ENCODE peak calls at places on chromosomes 13 and 19, in six cellular contexts. B, M, E, F, J and D are unnamed samples.

GRCh38 chr13:83503424-83503823 is 378.9 kb downstream of the SLITRK1 start:
- DNase-seq in B (no peak), F (no peak), M (no peak), E (no peak), J (no peak), D (no peak)

GRCh38 chr19:3440082-3440481 is 40.2 kb downstream of the SMIM24 start:
- DNase-seq in F (peak), M (peak), E (peak), B (peak), J (peak), D (no peak)

GRCh38 chr19:51020988-51021651 is 1.6 kb upstream of the KLK10 start:
- DNase-seq in M (peak), E (no peak), F (peak), J (no peak), B (no peak), D (no peak)

GRCh38 chr19:4456566-4456842 is 1.1 kb downstream of the UBXN6 start:
- DNase-seq in F (peak), E (no peak), B (peak), J (peak), M (no peak), D (peak)

GRCh38 chr19:30386551-30387143 is 14.5 kb downstream of the ZNF536 start:
- DNase-seq in E (no peak), M (no peak), B (no peak), F (no peak), J (no peak), D (peak)

GRCh38 chr19:39996811-39997594 is at the start of gene ZNF546:
- DNase-seq in J (peak), M (peak), B (peak), F (peak), E (peak), D (peak)

GRCh38 chr13:78736142-78736541 is 77.2 kb upstream of the OBI1 start:
- DNase-seq in F (no peak), E (no peak), J (no peak), B (no peak), M (no peak), D (no peak)

GRCh38 chr13:58598241-58598640 is 966.7 kb downstream of the PCDH17 start:
- DNase-seq in F (no peak), B (no peak), M (no peak), E (no peak), J (no peak), D (no peak)

GRCh38 chr13:105033999-105034398 is 1501.5 kb downstream of the EFNB2 start:
- DNase-seq in J (no peak), F (no peak), B (no peak), E (no peak), M (no peak), D (no peak)

GRCh38 chr19:55251296-55252081 is 7.3 kb downstream of the PPP6R1 start:
- DNase-seq in J (no peak), F (no peak), E (peak), B (no peak), M (no peak), D (no peak)

GRCh38 chr19:33205110-33205509 is 11.0 kb downstream of the LRP3 start:
- DNase-seq in J (peak), F (no peak), B (no peak), E (no peak), M (no peak), D (no peak)

GRCh38 chr13:114120486-114121430 is 11.7 kb downstream of the RASA3 start:
- DNase-seq in J (no peak), F (peak), M (no peak), E (no peak), B (no peak), D (no peak)

GRCh38 chr19:45713141-45713540 is 17.6 kb downstream of the FBXO46 start:
- DNase-seq in B (no peak), E (no peak), J (no peak), M (no peak), F (no peak), D (no peak)

GRCh38 chr13:51005566-51005965 is 96.0 kb downstream of the RNASEH2B start:
- DNase-seq in M (no peak), J (no peak), F (no peak), E (no peak), B (no peak), D (no peak)

GRCh38 chr19:6811906-6812305 is 39.4 kb downstream of the VAV1 start:
- DNase-seq in F (no peak), B (no peak), J (no peak), E (no peak), M (peak), D (no peak)

GRCh38 chr13:112904436-112904960 is 64.5 kb upstream of the MCF2L start:
- DNase-seq in M (no peak), E (no peak), J (no peak), F (no peak), B (no peak), D (peak)

GRCh38 chr13:100561599-100562204 is 26.9 kb downstream of the GGACT start:
- DNase-seq in M (no peak), E (no peak), J (no peak), F (no peak), B (no peak), D (no peak)

GRCh38 chr19:56885173-56885679 is 44.7 kb upstream of the PEG3 start:
- DNase-seq in E (no peak), F (no peak), B (no peak), J (no peak), M (no peak), D (no peak)

GRCh38 chr13:46354143-46355087 is 32.6 kb downstream of the RUBCNL start:
- DNase-seq in M (peak), F (no peak), B (no peak), E (peak), J (no peak), D (no peak)

GRCh38 chr19:10019246-10019645 is 6.0 kb downstream of the RDH8 start:
- DNase-seq in E (no peak), M (no peak), F (no peak), B (no peak), J (no peak), D (no peak)

GRCh38 chr13:85417807-85418206 is 381.4 kb downstream of the SLITRK6 start:
- DNase-seq in B (no peak), E (no peak), F (no peak), M (no peak), J (no peak), D (no peak)